ENCODE peak calls at places on chromosomes 6 and 20, in seven cellular contexts. One of them, this sample, is unnamed.

GRCh38 chr6:157860505-157860991 is 37.5 kb downstream of the SNX9 start:
- DNase-seq in psoas muscle: no peak
- DNase-seq in heart left ventricle: no peak
- DNase-seq in Panc1: no peak
- DNase-seq in SJSA1: no peak
- DNase-seq in GM12878: no peak
- DNase-seq in CD8-positive, alpha-beta T cell: no peak
- DNase-seq in this sample: no peak

GRCh38 chr20:8673116-8673515 is 395.8 kb upstream of the PLCB4 start:
- DNase-seq in psoas muscle: no peak
- DNase-seq in heart left ventricle: no peak
- DNase-seq in Panc1: no peak
- DNase-seq in SJSA1: no peak
- DNase-seq in GM12878: no peak
- DNase-seq in CD8-positive, alpha-beta T cell: no peak
- DNase-seq in this sample: no peak

GRCh38 chr6:152096863-152097496 is 289.5 kb downstream of the ESR1 start:
- DNase-seq in psoas muscle: no peak
- DNase-seq in heart left ventricle: no peak
- DNase-seq in Panc1: no peak
- DNase-seq in SJSA1: no peak
- DNase-seq in GM12878: no peak
- DNase-seq in CD8-positive, alpha-beta T cell: no peak
- DNase-seq in this sample: no peak

GRCh38 chr6:163349696-163350095 is 64.8 kb upstream of the QKI start:
- DNase-seq in psoas muscle: no peak
- DNase-seq in heart left ventricle: no peak
- DNase-seq in Panc1: no peak
- DNase-seq in SJSA1: no peak
- DNase-seq in GM12878: no peak
- DNase-seq in CD8-positive, alpha-beta T cell: no peak
- DNase-seq in this sample: no peak

GRCh38 chr20:63492982-63493381 is 5.9 kb downstream of the EEF1A2 start:
- DNase-seq in psoas muscle: no peak
- DNase-seq in heart left ventricle: no peak
- DNase-seq in Panc1: no peak
- DNase-seq in SJSA1: no peak
- DNase-seq in GM12878: no peak
- DNase-seq in CD8-positive, alpha-beta T cell: no peak
- DNase-seq in this sample: peak; percentile 65

GRCh38 chr6:39061182-39061581 is 12.6 kb downstream of the GLP1R start:
- DNase-seq in psoas muscle: no peak
- DNase-seq in heart left ventricle: no peak
- DNase-seq in Panc1: no peak
- DNase-seq in SJSA1: no peak
- DNase-seq in GM12878: no peak
- DNase-seq in CD8-positive, alpha-beta T cell: no peak
- DNase-seq in this sample: no peak

GRCh38 chr20:48286571-48287551 is 501.6 kb upstream of the SULF2 start:
- DNase-seq in psoas muscle: no peak
- DNase-seq in heart left ventricle: no peak
- DNase-seq in Panc1: no peak
- DNase-seq in SJSA1: no peak
- DNase-seq in GM12878: no peak
- DNase-seq in CD8-positive, alpha-beta T cell: no peak
- DNase-seq in this sample: no peak

GRCh38 chr20:63434599-63435378 is 37.7 kb downstream of the KCNQ2 start:
- DNase-seq in psoas muscle: peak; percentile 43
- DNase-seq in heart left ventricle: peak; percentile 50
- DNase-seq in Panc1: peak; percentile 77
- DNase-seq in SJSA1: peak; percentile 67
- DNase-seq in GM12878: peak; percentile 41
- DNase-seq in CD8-positive, alpha-beta T cell: peak; percentile 76
- DNase-seq in this sample: no peak

GRCh38 chr6:42100029-42100901 is 42.2 kb downstream of the C6orf132 start:
- DNase-seq in psoas muscle: no peak
- DNase-seq in heart left ventricle: no peak
- DNase-seq in Panc1: no peak
- DNase-seq in SJSA1: no peak
- DNase-seq in GM12878: no peak
- DNase-seq in CD8-positive, alpha-beta T cell: no peak
- DNase-seq in this sample: no peak

GRCh38 chr6:110658621-110659211 is 156.6 kb downstream of the CDK19 start:
- DNase-seq in psoas muscle: no peak
- DNase-seq in heart left ventricle: no peak
- DNase-seq in Panc1: no peak
- DNase-seq in SJSA1: no peak
- DNase-seq in GM12878: no peak
- DNase-seq in CD8-positive, alpha-beta T cell: no peak
- DNase-seq in this sample: no peak

GRCh38 chr6:41543087-41543486 is 3.1 kb upstream of the FOXP4 start:
- DNase-seq in psoas muscle: no peak
- DNase-seq in heart left ventricle: no peak
- DNase-seq in Panc1: no peak
- DNase-seq in SJSA1: no peak
- DNase-seq in GM12878: no peak
- DNase-seq in CD8-positive, alpha-beta T cell: no peak
- DNase-seq in this sample: no peak

GRCh38 chr6:150342126-150342525 is 26.7 kb upstream of the IYD start:
- DNase-seq in psoas muscle: no peak
- DNase-seq in heart left ventricle: no peak
- DNase-seq in Panc1: no peak
- DNase-seq in SJSA1: no peak
- DNase-seq in GM12878: no peak
- DNase-seq in CD8-positive, alpha-beta T cell: no peak
- DNase-seq in this sample: no peak

GRCh38 chr6:37258405-37258704 is 411 bp upstream of the TMEM217 start:
- DNase-seq in psoas muscle: no peak
- DNase-seq in heart left ventricle: no peak
- DNase-seq in Panc1: no peak
- DNase-seq in SJSA1: no peak
- DNase-seq in GM12878: no peak
- DNase-seq in CD8-positive, alpha-beta T cell: no peak
- DNase-seq in this sample: no peak

GRCh38 chr6:33755070-33755869 is 8.6 kb upstream of the IP6K3 start:
- DNase-seq in psoas muscle: no peak
- DNase-seq in heart left ventricle: no peak
- DNase-seq in Panc1: no peak
- DNase-seq in SJSA1: no peak
- DNase-seq in GM12878: no peak
- DNase-seq in CD8-positive, alpha-beta T cell: no peak
- DNase-seq in this sample: no peak

GRCh38 chr6:100724222-100724621 is 156.9 kb downstream of the ASCC3 start:
- DNase-seq in psoas muscle: no peak
- DNase-seq in heart left ventricle: no peak
- DNase-seq in Panc1: no peak
- DNase-seq in SJSA1: no peak
- DNase-seq in GM12878: no peak
- DNase-seq in CD8-positive, alpha-beta T cell: no peak
- DNase-seq in this sample: no peak

GRCh38 chr20:32539063-32539816 is 45.9 kb downstream of the NOL4L start:
- DNase-seq in psoas muscle: no peak
- DNase-seq in heart left ventricle: no peak
- DNase-seq in Panc1: no peak
- DNase-seq in SJSA1: no peak
- DNase-seq in GM12878: no peak
- DNase-seq in CD8-positive, alpha-beta T cell: no peak
- DNase-seq in this sample: no peak

GRCh38 chr20:11906626-11907480 is 10.8 kb upstream of the BTBD3 start:
- DNase-seq in psoas muscle: no peak
- DNase-seq in heart left ventricle: no peak
- DNase-seq in Panc1: no peak
- DNase-seq in SJSA1: no peak
- DNase-seq in GM12878: no peak
- DNase-seq in CD8-positive, alpha-beta T cell: no peak
- DNase-seq in this sample: no peak

GRCh38 chr6:19380287-19380686 is 456.9 kb upstream of the ID4 start:
- DNase-seq in psoas muscle: no peak
- DNase-seq in heart left ventricle: no peak
- DNase-seq in Panc1: no peak
- DNase-seq in SJSA1: no peak
- DNase-seq in GM12878: no peak
- DNase-seq in CD8-positive, alpha-beta T cell: no peak
- DNase-seq in this sample: no peak

GRCh38 chr6:89372506-89372901 is 20.0 kb upstream of the UBE2J1 start:
- DNase-seq in psoas muscle: no peak
- DNase-seq in heart left ventricle: no peak
- DNase-seq in Panc1: no peak
- DNase-seq in SJSA1: no peak
- DNase-seq in GM12878: no peak
- DNase-seq in CD8-positive, alpha-beta T cell: peak; percentile 15
- DNase-seq in this sample: peak; percentile 41

GRCh38 chr20:10674684-10675455 is 1.1 kb upstream of the JAG1 start:
- DNase-seq in psoas muscle: peak; percentile 79
- DNase-seq in heart left ventricle: peak; percentile 88
- DNase-seq in Panc1: no peak
- DNase-seq in SJSA1: peak; percentile 85
- DNase-seq in GM12878: no peak
- DNase-seq in CD8-positive, alpha-beta T cell: no peak
- DNase-seq in this sample: peak; percentile 94

GRCh38 chr20:32762754-32763201 is 593 bp downstream of the DNMT3B start:
- DNase-seq in psoas muscle: no peak
- DNase-seq in heart left ventricle: no peak
- DNase-seq in Panc1: no peak
- DNase-seq in SJSA1: no peak
- DNase-seq in GM12878: no peak
- DNase-seq in CD8-positive, alpha-beta T cell: peak; percentile 17
- DNase-seq in this sample: no peak

GRCh38 chr6:17863971-17864754 is 123.3 kb downstream of the KIF13A start:
- DNase-seq in psoas muscle: peak; percentile 15
- DNase-seq in heart left ventricle: peak; percentile 45
- DNase-seq in Panc1: peak; percentile 52
- DNase-seq in SJSA1: peak; percentile 68
- DNase-seq in GM12878: no peak
- DNase-seq in CD8-positive, alpha-beta T cell: no peak
- DNase-seq in this sample: no peak

GRCh38 chr6:36244641-36245280 is 25.1 kb upstream of the PNPLA1 start:
- DNase-seq in psoas muscle: no peak
- DNase-seq in heart left ventricle: no peak
- DNase-seq in Panc1: no peak
- DNase-seq in SJSA1: no peak
- DNase-seq in GM12878: no peak
- DNase-seq in CD8-positive, alpha-beta T cell: no peak
- DNase-seq in this sample: no peak

GRCh38 chr20:49589747-49590146 is 21.8 kb upstream of the PTGIS start:
- DNase-seq in psoas muscle: no peak
- DNase-seq in heart left ventricle: no peak
- DNase-seq in Panc1: no peak
- DNase-seq in SJSA1: no peak
- DNase-seq in GM12878: no peak
- DNase-seq in CD8-positive, alpha-beta T cell: no peak
- DNase-seq in this sample: no peak
- H3K4me1 ChIP-seq in psoas muscle: no peaks in the 10 kb centered on the region
- H3K4me1 ChIP-seq in heart left ventricle: peaks cover 5% of the 10 kb centered on the region
- H3K4me1 ChIP-seq in Panc1: peaks cover 20% of the 10 kb centered on the region
- H3K4me1 ChIP-seq in SJSA1: no peaks in the 10 kb centered on the region
- H3K4me1 ChIP-seq in GM12878: no peaks in the 10 kb centered on the region
- H3K4me1 ChIP-seq in CD8-positive, alpha-beta T cell: peaks cover 20% of the 10 kb centered on the region
- H3K4me1 ChIP-seq in this sample: peaks cover 28% of the 10 kb centered on the region

DNA sequence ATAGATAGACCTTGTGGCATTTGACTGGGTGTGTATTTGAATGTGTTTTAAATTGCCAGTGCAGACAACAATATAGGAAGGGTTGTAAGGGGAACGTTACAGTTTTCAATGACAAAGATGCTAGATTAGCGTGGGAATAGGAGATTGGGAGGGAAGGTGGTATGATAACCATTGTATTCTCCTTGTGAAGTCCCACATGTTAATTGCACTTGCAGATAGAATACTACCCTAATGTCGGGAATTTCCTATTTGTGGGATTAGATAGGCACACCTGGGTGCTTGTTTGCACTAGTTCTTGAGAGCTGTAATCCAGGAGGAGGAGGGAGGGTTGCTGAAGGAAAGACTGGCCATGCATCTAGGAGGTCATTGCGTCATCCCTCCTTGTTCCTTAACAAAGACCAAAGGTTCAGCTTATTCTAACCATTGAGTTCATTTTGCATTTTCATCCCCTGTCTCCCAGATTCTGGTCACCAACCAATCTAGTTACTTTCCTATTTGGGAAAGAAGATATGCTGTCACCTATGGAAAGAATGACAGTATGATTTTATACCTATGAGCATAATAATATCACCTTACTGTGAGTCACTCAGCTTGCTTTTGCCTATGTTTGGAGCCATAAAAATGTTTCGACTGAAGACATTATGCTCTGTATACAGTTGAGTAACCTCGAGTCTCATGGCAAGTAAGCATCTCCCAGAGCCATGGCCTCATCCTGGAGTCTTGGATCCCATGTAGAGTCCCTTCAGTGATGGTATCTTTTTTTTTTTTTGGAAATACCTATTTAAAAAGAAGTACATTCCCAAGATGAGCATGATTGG is 201.5 kb downstream of the DTNBP1 start:
- DNase-seq in psoas muscle: no peak
- DNase-seq in heart left ventricle: no peak
- DNase-seq in Panc1: no peak
- DNase-seq in SJSA1: no peak
- DNase-seq in GM12878: no peak
- DNase-seq in CD8-positive, alpha-beta T cell: no peak
- DNase-seq in this sample: no peak
- H3K4me1 ChIP-seq in psoas muscle: peaks cover 66% of the 10 kb centered on the region
- H3K4me1 ChIP-seq in heart left ventricle: peaks cover 11% of the 10 kb centered on the region
- H3K4me1 ChIP-seq in Panc1: no peaks in the 10 kb centered on the region
- H3K4me1 ChIP-seq in SJSA1: peaks cover 5% of the 10 kb centered on the region
- H3K4me1 ChIP-seq in GM12878: peaks cover 15% of the 10 kb centered on the region
- H3K4me1 ChIP-seq in CD8-positive, alpha-beta T cell: no peaks in the 10 kb centered on the region
- H3K4me1 ChIP-seq in this sample: peaks cover 9% of the 10 kb centered on the region

GRCh38 chr20:54076259-54076658 is 5.9 kb upstream of the BCAS1 start:
- DNase-seq in psoas muscle: no peak
- DNase-seq in heart left ventricle: no peak
- DNase-seq in Panc1: no peak
- DNase-seq in SJSA1: no peak
- DNase-seq in GM12878: no peak
- DNase-seq in CD8-positive, alpha-beta T cell: no peak
- DNase-seq in this sample: no peak
- H3K4me1 ChIP-seq in psoas muscle: no peaks in the 10 kb centered on the region
- H3K4me1 ChIP-seq in heart left ventricle: no peaks in the 10 kb centered on the region
- H3K4me1 ChIP-seq in Panc1: peaks cover 2% of the 10 kb centered on the region
- H3K4me1 ChIP-seq in SJSA1: no peaks in the 10 kb centered on the region
- H3K4me1 ChIP-seq in GM12878: peaks cover 15% of the 10 kb centered on the region
- H3K4me1 ChIP-seq in CD8-positive, alpha-beta T cell: peaks cover 26% of the 10 kb centered on the region
- H3K4me1 ChIP-seq in this sample: peaks cover 5% of the 10 kb centered on the region

DNA sequence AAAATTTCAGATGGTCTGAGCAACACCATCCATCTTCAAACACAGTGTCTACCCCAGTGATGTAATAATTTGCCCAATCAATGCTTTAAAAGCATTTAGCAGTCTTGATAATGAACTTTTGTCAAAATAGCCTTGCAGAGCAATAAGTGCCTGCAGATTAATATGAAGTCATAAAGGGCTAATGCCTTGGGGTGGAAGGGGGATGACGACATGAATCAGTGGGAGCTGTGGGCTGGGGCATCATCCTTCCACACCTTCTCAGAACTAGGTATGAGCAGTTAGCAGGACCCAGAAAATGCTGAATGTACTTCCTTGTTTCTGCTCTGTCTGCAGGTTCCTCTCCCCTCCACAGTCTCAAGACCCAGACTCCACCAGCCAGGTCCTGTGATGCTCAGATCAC is 166.2 kb upstream of the MAFB start:
- DNase-seq in psoas muscle: no peak
- DNase-seq in heart left ventricle: no peak
- DNase-seq in Panc1: no peak
- DNase-seq in SJSA1: no peak
- DNase-seq in GM12878: no peak
- DNase-seq in CD8-positive, alpha-beta T cell: no peak
- DNase-seq in this sample: no peak
- H3K4me1 ChIP-seq in psoas muscle: peaks cover 4% of the 10 kb centered on the region
- H3K4me1 ChIP-seq in heart left ventricle: no peaks in the 10 kb centered on the region
- H3K4me1 ChIP-seq in Panc1: no peaks in the 10 kb centered on the region
- H3K4me1 ChIP-seq in SJSA1: no peaks in the 10 kb centered on the region
- H3K4me1 ChIP-seq in GM12878: no peaks in the 10 kb centered on the region
- H3K4me1 ChIP-seq in CD8-positive, alpha-beta T cell: no peaks in the 10 kb centered on the region
- H3K4me1 ChIP-seq in this sample: no peaks in the 10 kb centered on the region

This sample was measured in left lung.